ENCODE peak calls at places on chromosomes 11 and 22, in eight cellular contexts. U, K, D, I, R, Z, T and H are unnamed samples.

GRCh38 chr11:7536102-7536501 is 22.3 kb downstream of the PPFIBP2 start:
- DNase-seq in T (no peak), K (peak; percentile 28), I (no peak), D (no peak), Z (no peak), U (no peak), R (no peak), H (no peak)

GRCh38 chr22:36383110-36383581 is 4.6 kb downstream of the MYH9 start:
- DNase-seq in D (no peak), K (peak; percentile 74), I (peak; percentile 55), U (no peak), T (peak; percentile 61), Z (peak; percentile 64), R (no peak), H (peak; percentile 57)

GRCh38 chr22:45671051-45671782 is 417 bp upstream of the ATXN10 start:
- DNase-seq in K (no peak), R (peak; percentile 64), I (peak; percentile 53), Z (peak; percentile 23), D (peak; percentile 56), T (no peak), U (no peak), H (no peak)

GRCh38 chr11:64742940-64743590 is 877 bp downstream of the RASGRP2 start:
- DNase-seq in I (peak; percentile 78), K (peak; percentile 80), T (peak; percentile 83), R (peak; percentile 86), Z (peak; percentile 50), U (peak; percentile 35), D (peak; percentile 34), H (no peak)

GRCh38 chr22:24683671-24684070 is 80.7 kb downstream of the GGT1 start:
- DNase-seq in U (no peak), T (no peak), D (no peak), K (no peak), R (no peak), I (peak; percentile 81), Z (peak; percentile 26), H (no peak)

GRCh38 chr22:42887523-42888507 is 30.7 kb upstream of the ARFGAP3 start:
- DNase-seq in U (no peak), T (no peak), I (no peak), R (peak; percentile 84), Z (no peak), K (no peak), D (no peak), H (no peak)

GRCh38 chr11:77100166-77101042 is 2.2 kb upstream of the OMP start:
- DNase-seq in U (no peak), D (no peak), R (peak; percentile 46), T (no peak), K (no peak), Z (no peak), I (no peak), H (no peak)

GRCh38 chr11:36292311-36292722 is 3.1 kb upstream of the COMMD9 start:
- DNase-seq in Z (peak; percentile 56), R (no peak), I (peak; percentile 78), U (no peak), T (no peak), D (peak; percentile 32), K (no peak), H (peak; percentile 64)

GRCh38 chr11:113926273-113927183 is 21.9 kb downstream of the HTR3B start:
- DNase-seq in I (no peak), Z (no peak), D (no peak), U (no peak), K (no peak), R (no peak), T (no peak), H (no peak)

GRCh38 chr11:78424334-78425270 is 7.0 kb upstream of the GAB2 start:
- DNase-seq in T (no peak), U (no peak), K (no peak), Z (peak; percentile 50), R (no peak), D (no peak), I (peak; percentile 81), H (no peak)

GRCh38 chr11:107785401-107785800 is 73.2 kb downstream of the SLC35F2 start:
- DNase-seq in R (no peak), U (no peak), Z (no peak), I (no peak), T (no peak), D (no peak), K (peak; percentile 53), H (no peak)

GRCh38 chr11:120956710-120957500 is 67.0 kb upstream of the TBCEL start:
- DNase-seq in Z (no peak), I (no peak), U (no peak), D (no peak), T (peak; percentile 14), R (peak; percentile 58), K (peak; percentile 22), H (peak; percentile 56)

GRCh38 chr11:73907191-73907590 is 30.4 kb downstream of the PAAF1 start:
- DNase-seq in I (peak; percentile 8), D (no peak), K (peak; percentile 30), T (no peak), R (no peak), U (no peak), Z (peak; percentile 22), H (no peak)

GRCh38 chr22:37173709-37174108 is 14.3 kb downstream of the C1QTNF6 start:
- DNase-seq in Z (no peak), T (no peak), D (no peak), I (peak; percentile 65), R (peak; percentile 14), U (no peak), K (no peak), H (no peak)

GRCh38 chr22:35938226-35938625 is 90.4 kb downstream of the RBFOX2 start:
- DNase-seq in R (no peak), T (no peak), I (peak; percentile 76), K (no peak), U (no peak), Z (no peak), D (no peak), H (no peak)

GRCh38 chr22:29212738-29213137 is 7.0 kb downstream of the EMID1 start:
- DNase-seq in R (peak; percentile 60), K (no peak), T (no peak), U (no peak), Z (no peak), D (no peak), I (no peak), H (no peak)

GRCh38 chr11:45537617-45538016 is 127.8 kb downstream of the CHST1 start:
- DNase-seq in U (no peak), T (no peak), K (no peak), D (no peak), R (no peak), I (peak; percentile 10), Z (no peak), H (no peak)

GRCh38 chr11:118921929-118922744 is 3.6 kb downstream of the BCL9L start:
- DNase-seq in Z (peak; percentile 63), R (peak; percentile 96), I (peak; percentile 86), U (no peak), T (no peak), K (no peak), D (no peak), H (no peak)

GRCh38 chr11:7538466-7539454 is 25.0 kb downstream of the PPFIBP2 start:
- DNase-seq in Z (no peak), D (no peak), R (no peak), K (no peak), I (no peak), U (no peak), T (no peak), H (no peak)

GRCh38 chr22:35231585-35232084 is 25.7 kb upstream of the HMGXB4 start:
- DNase-seq in T (peak; percentile 67), R (peak; percentile 82), I (peak; percentile 57), D (peak; percentile 64), K (peak; percentile 87), Z (peak; percentile 85), U (peak; percentile 25), H (peak; percentile 69)

GRCh38 chr22:20725987-20726558 is 47.8 kb upstream of the SERPIND1 start:
- DNase-seq in I (no peak), R (no peak), K (no peak), U (no peak), D (no peak), T (no peak), Z (no peak), H (no peak)

GRCh38 chr22:46626911-46627805 is 7.0 kb downstream of the GRAMD4 start:
- DNase-seq in I (no peak), K (no peak), Z (no peak), U (no peak), T (no peak), R (peak; percentile 56), D (no peak), H (no peak)

GRCh38 chr11:65424200-65425104 is 1.9 kb downstream of the NEAT1 start:
- DNase-seq in R (peak; percentile 80), K (peak; percentile 86), I (peak; percentile 67), Z (peak; percentile 48), U (no peak), D (peak; percentile 40), T (peak; percentile 69), H (no peak)

GRCh38 chr11:13718394-13718793 is 49.9 kb downstream of the FAR1 start:
- DNase-seq in D (no peak), I (no peak), T (no peak), Z (no peak), R (no peak), K (no peak), U (no peak), H (no peak)

GRCh38 chr22:44630826-44631225 is 71.2 kb upstream of the PRR5 start:
- DNase-seq in T (no peak), D (no peak), Z (no peak), R (no peak), K (no peak), U (no peak), I (no peak), H (no peak)

GRCh38 chr22:27588273-27588672 is 213.3 kb downstream of the MN1 start:
- DNase-seq in D (no peak), T (no peak), K (no peak), I (no peak), U (no peak), R (no peak), Z (no peak), H (no peak)

GRCh38 chr22:41758231-41758630 is 42.2 kb upstream of the CCDC134 start:
- DNase-seq in R (no peak), I (no peak), Z (no peak), K (no peak), U (no peak), T (no peak), D (no peak), H (no peak)

GRCh38 chr11:124892750-124893454 is 4.8 kb downstream of the ROBO4 start:
- DNase-seq in T (no peak), U (no peak), Z (peak; percentile 64), I (no peak), R (no peak), K (no peak), D (no peak), H (no peak)

GRCh38 chr22:32951081-32951806 is 106.9 kb downstream of the SYN3 start:
- DNase-seq in D (no peak), U (no peak), Z (no peak), R (no peak), T (no peak), K (peak; percentile 6), I (no peak), H (no peak)

GRCh38 chr11:106821291-106821690 is 197.0 kb downstream of the GUCY1A2 start:
- DNase-seq in T (no peak), U (no peak), I (no peak), D (no peak), R (no peak), K (no peak), Z (no peak), H (no peak)